ENCODE peak calls at places on chromosomes 13 and 19, in five cellular contexts. One of them, this sample, is unnamed.

GRCh38 chr19:5193192-5193591 is 147.4 kb downstream of the PTPRS start:
- DNase-seq in WTC11: peak
- DNase-seq in NCI-H1092: peak
- DNase-seq in activated CD8-positive, alpha-beta memory T cell treated with anti-CD3 and anti-CD28 coated beads, Interleukin-2, amount 10 ng/mL, durations not matched to agents 7 days and 5 days: no peak
- DNase-seq in NCI-H1048: no peak
- DNase-seq in this sample: peak

GRCh38 chr13:28059214-28059613 is 41.2 kb downstream of the FLT3 start:
- DNase-seq in WTC11: peak
- DNase-seq in NCI-H1092: no peak
- DNase-seq in activated CD8-positive, alpha-beta memory T cell treated with anti-CD3 and anti-CD28 coated beads, Interleukin-2, amount 10 ng/mL, durations not matched to agents 7 days and 5 days: peak
- DNase-seq in NCI-H1048: no peak
- DNase-seq in this sample: peak

GRCh38 chr19:36987091-36987490 is 71.0 kb downstream of the ZNF568 start:
- DNase-seq in WTC11: no peak
- DNase-seq in NCI-H1092: peak
- DNase-seq in activated CD8-positive, alpha-beta memory T cell treated with anti-CD3 and anti-CD28 coated beads, Interleukin-2, amount 10 ng/mL, durations not matched to agents 7 days and 5 days: no peak
- DNase-seq in NCI-H1048: no peak
- DNase-seq in this sample: no peak

GRCh38 chr13:34748078-34748477 is 194.0 kb upstream of the NBEA start:
- DNase-seq in WTC11: no peak
- DNase-seq in NCI-H1092: peak
- DNase-seq in activated CD8-positive, alpha-beta memory T cell treated with anti-CD3 and anti-CD28 coated beads, Interleukin-2, amount 10 ng/mL, durations not matched to agents 7 days and 5 days: no peak
- DNase-seq in NCI-H1048: no peak
- DNase-seq in this sample: no peak

GRCh38 chr19:29370276-29370675 is 155.5 kb upstream of the VSTM2B start:
- DNase-seq in WTC11: no peak
- DNase-seq in NCI-H1092: no peak
- DNase-seq in activated CD8-positive, alpha-beta memory T cell treated with anti-CD3 and anti-CD28 coated beads, Interleukin-2, amount 10 ng/mL, durations not matched to agents 7 days and 5 days: peak
- DNase-seq in NCI-H1048: no peak
- DNase-seq in this sample: no peak

GRCh38 chr19:14177496-14178074 is 28.4 kb downstream of the ADGRL1 start:
- DNase-seq in WTC11: no peak
- DNase-seq in NCI-H1092: no peak
- DNase-seq in activated CD8-positive, alpha-beta memory T cell treated with anti-CD3 and anti-CD28 coated beads, Interleukin-2, amount 10 ng/mL, durations not matched to agents 7 days and 5 days: no peak
- DNase-seq in NCI-H1048: no peak
- DNase-seq in this sample: no peak

GRCh38 chr13:51453959-51454703 is 1.3 kb upstream of the INTS6 start:
- DNase-seq in WTC11: no peak
- DNase-seq in NCI-H1092: no peak
- DNase-seq in activated CD8-positive, alpha-beta memory T cell treated with anti-CD3 and anti-CD28 coated beads, Interleukin-2, amount 10 ng/mL, durations not matched to agents 7 days and 5 days: peak
- DNase-seq in NCI-H1048: no peak
- DNase-seq in this sample: no peak

GRCh38 chr13:46893820-46894533 is 2.9 kb downstream of the HTR2A start:
- DNase-seq in WTC11: peak
- DNase-seq in NCI-H1092: no peak
- DNase-seq in activated CD8-positive, alpha-beta memory T cell treated with anti-CD3 and anti-CD28 coated beads, Interleukin-2, amount 10 ng/mL, durations not matched to agents 7 days and 5 days: peak
- DNase-seq in NCI-H1048: peak
- DNase-seq in this sample: no peak

GRCh38 chr13:22009500-22009899 is 338.6 kb downstream of the FGF9 start:
- DNase-seq in WTC11: no peak
- DNase-seq in NCI-H1092: no peak
- DNase-seq in activated CD8-positive, alpha-beta memory T cell treated with anti-CD3 and anti-CD28 coated beads, Interleukin-2, amount 10 ng/mL, durations not matched to agents 7 days and 5 days: no peak
- DNase-seq in NCI-H1048: no peak
- DNase-seq in this sample: no peak

GRCh38 chr13:50167224-50167947 is 152.1 kb downstream of the KCNRG start:
- DNase-seq in WTC11: no peak
- DNase-seq in NCI-H1092: no peak
- DNase-seq in activated CD8-positive, alpha-beta memory T cell treated with anti-CD3 and anti-CD28 coated beads, Interleukin-2, amount 10 ng/mL, durations not matched to agents 7 days and 5 days: no peak
- DNase-seq in NCI-H1048: no peak
- DNase-seq in this sample: no peak

GRCh38 chr13:30676672-30677071 is 58.7 kb upstream of the ALOX5AP start:
- DNase-seq in WTC11: no peak
- DNase-seq in NCI-H1092: no peak
- DNase-seq in activated CD8-positive, alpha-beta memory T cell treated with anti-CD3 and anti-CD28 coated beads, Interleukin-2, amount 10 ng/mL, durations not matched to agents 7 days and 5 days: no peak
- DNase-seq in NCI-H1048: no peak
- DNase-seq in this sample: no peak

GRCh38 chr19:8702350-8702749 is 3.8 kb upstream of the ACTL9 start:
- DNase-seq in WTC11: no peak
- DNase-seq in NCI-H1092: no peak
- DNase-seq in activated CD8-positive, alpha-beta memory T cell treated with anti-CD3 and anti-CD28 coated beads, Interleukin-2, amount 10 ng/mL, durations not matched to agents 7 days and 5 days: peak
- DNase-seq in NCI-H1048: no peak
- DNase-seq in this sample: no peak